ENCODE peak calls at places on chromosomes 13 and 19, in eight cellular contexts. M, E, S, N, C, D, O and X are unnamed samples.

GRCh38 chr13:49776871-49777270 is 15.6 kb downstream of the KPNA3 start:
- DNase-seq in M (no peak), E (peak; percentile 43), S (peak; percentile 50), N (no peak), C (no peak), D (no peak), O (no peak), X (peak; percentile 30)

GRCh38 chr19:15991602-15992001 is 42.8 kb downstream of the OR10H4 start:
- DNase-seq in M (no peak), E (no peak), S (no peak), N (no peak), C (no peak), D (no peak), O (no peak), X (no peak)

GRCh38 chr19:2351591-2351990 is 8.5 kb upstream of the TMPRSS9 start:
- DNase-seq in M (no peak), E (no peak), S (no peak), N (no peak), C (no peak), D (no peak), O (no peak), X (no peak)

GRCh38 chr13:112107289-112107688 is 40.3 kb downstream of the SOX1 start:
- DNase-seq in M (no peak), E (no peak), S (no peak), N (no peak), C (no peak), D (no peak), O (no peak), X (no peak)

GRCh38 chr13:42378383-42378780 is 106.4 kb downstream of the AKAP11 start:
- DNase-seq in M (no peak), E (no peak), S (no peak), N (no peak), C (no peak), D (no peak), O (no peak), X (no peak)

GRCh38 chr13:72146816-72147215 is 279.8 kb upstream of the DACH1 start:
- DNase-seq in M (no peak), E (no peak), S (no peak), N (no peak), C (peak; percentile 1), D (no peak), O (no peak), X (no peak)

GRCh38 chr19:5691930-5692784 is 2.1 kb downstream of the RPL36 start:
- DNase-seq in M (no peak), E (peak; percentile 11), S (no peak), N (no peak), C (no peak), D (no peak), O (no peak), X (no peak)

GRCh38 chr13:32246468-32246867 is 68.7 kb downstream of the ZAR1L start:
- DNase-seq in M (peak; percentile 66), E (peak; percentile 76), S (peak; percentile 67), N (peak; percentile 58), C (peak; percentile 74), D (peak; percentile 80), O (peak; percentile 60), X (peak; percentile 53)

GRCh38 chr13:98103942-98104880 is 38.7 kb upstream of the FARP1 start:
- DNase-seq in M (no peak), E (peak; percentile 43), S (no peak), N (no peak), C (peak; percentile 17), D (no peak), O (no peak), X (no peak)

GRCh38 chr19:42280761-42281174 is 11.7 kb downstream of the CIC start:
- DNase-seq in M (no peak), E (peak; percentile 17), S (peak; percentile 76), N (no peak), C (no peak), D (no peak), O (no peak), X (peak; percentile 64)

GRCh38 chr13:41361501-41361900 is 50.4 kb downstream of the NAA16 start:
- DNase-seq in M (no peak), E (peak; percentile 19), S (peak; percentile 23), N (no peak), C (no peak), D (no peak), O (no peak), X (no peak)

GRCh38 chr19:2296141-2296540 is 11.8 kb downstream of the LINGO3 start:
- DNase-seq in M (no peak), E (no peak), S (no peak), N (no peak), C (no peak), D (no peak), O (no peak), X (no peak)

GRCh38 chr19:40623403-40624239 is 22.5 kb downstream of the LTBP4 start:
- DNase-seq in M (peak; percentile 80), E (peak; percentile 18), S (peak; percentile 99), N (peak; percentile 21), C (peak; percentile 85), D (peak; percentile 100), O (no peak), X (peak; percentile 98)

GRCh38 chr13:89897681-89898080 is 1449.8 kb upstream of the MIR17HG start:
- DNase-seq in M (no peak), E (no peak), S (no peak), N (no peak), C (no peak), D (no peak), O (no peak), X (no peak)

GRCh38 chr13:36841411-36841810 is 22.4 kb downstream of the RFXAP start:
- DNase-seq in M (no peak), E (no peak), S (peak; percentile 13), N (no peak), C (peak; percentile 36), D (no peak), O (no peak), X (no peak)

GRCh38 chr19:14320253-14320652 is 61.0 kb upstream of the ADGRE5 start:
- DNase-seq in M (no peak), E (no peak), S (no peak), N (no peak), C (no peak), D (no peak), O (no peak), X (no peak)

GRCh38 chr19:55384576-55385235 is 614 bp upstream of the TMEM238 start:
- DNase-seq in M (no peak), E (no peak), S (no peak), N (peak; percentile 60), C (no peak), D (peak; percentile 73), O (no peak), X (no peak)

GRCh38 chr13:21014139-21014665 is 47.2 kb downstream of the LATS2 start:
- DNase-seq in M (no peak), E (no peak), S (peak; percentile 48), N (no peak), C (no peak), D (no peak), O (no peak), X (peak; percentile 45)

GRCh38 chr13:98293103-98293502 is 116.0 kb upstream of the RNF113B start:
- DNase-seq in M (no peak), E (no peak), S (no peak), N (no peak), C (peak; percentile 9), D (no peak), O (no peak), X (no peak)

GRCh38 chr19:4301590-4302237 is 475 bp downstream of the TMIGD2 start:
- DNase-seq in M (no peak), E (no peak), S (no peak), N (no peak), C (no peak), D (no peak), O (no peak), X (no peak)

GRCh38 chr19:2532252-2533071 is 56.5 kb downstream of the GADD45B start:
- DNase-seq in M (peak; percentile 60), E (peak; percentile 76), S (peak; percentile 92), N (no peak), C (peak; percentile 91), D (no peak), O (no peak), X (peak; percentile 90)

DNA sequence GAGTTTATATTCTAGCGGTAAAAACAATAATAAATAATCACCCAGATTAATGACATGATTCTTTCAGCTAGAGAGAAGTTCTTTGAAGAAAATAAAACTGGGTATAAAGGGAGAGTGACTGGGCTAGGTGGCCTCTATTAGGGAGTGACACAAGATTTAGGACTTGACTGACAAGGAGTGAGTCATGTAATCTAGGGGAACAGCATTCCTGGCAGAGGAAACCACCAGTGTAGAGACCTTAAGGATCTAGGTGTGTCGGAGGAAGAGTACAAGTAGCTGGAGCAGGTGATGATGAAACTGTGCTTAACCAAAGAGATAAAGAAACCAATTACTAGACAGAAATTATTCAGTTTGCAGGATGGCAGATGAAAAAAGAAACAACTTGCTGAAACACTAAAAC is 248.0 kb downstream of the RFC3 start:
- DNase-seq in M (peak; percentile 54), E (no peak), S (no peak), N (no peak), C (peak; percentile 88), D (no peak), O (no peak), X (no peak)
- H2AFZ ChIP-seq in M (peak overlapping the region; percentile 12), E (no peak overlapping the region), S (no peak overlapping the region), N (no peak overlapping the region), C (peak overlapping the region; percentile 16), D (no peak overlapping the region), O (no peak overlapping the region), X (no peak overlapping the region)

GRCh38 chr19:13096968-13097330 is 5.7 kb downstream of the LYL1 start:
- DNase-seq in M (no peak), E (no peak), S (no peak), N (no peak), C (no peak), D (no peak), O (no peak), X (no peak)
- H3K4me1 ChIP-seq in M (peaks cover 9% of the 10 kb centered on the region), E (peaks cover 2% of the 10 kb centered on the region), S (peaks cover 2% of the 10 kb centered on the region), N (peaks cover 23% of the 10 kb centered on the region), C (peaks cover 11% of the 10 kb centered on the region), D (peaks cover 22% of the 10 kb centered on the region), O (peaks cover 20% of the 10 kb centered on the region), X (peaks cover 24% of the 10 kb centered on the region)

GRCh38 chr19:39416626-39417120 is 4.2 kb downstream of the PLEKHG2 start:
- DNase-seq in M (no peak), E (no peak), S (no peak), N (no peak), C (no peak), D (peak; percentile 53), O (no peak), X (no peak)
- H3K9ac ChIP-seq in M (no peak overlapping the region), E (no peak overlapping the region), S (no peak overlapping the region), N (no peak overlapping the region), C (no peak overlapping the region), D (no peak overlapping the region), O (no peak overlapping the region), X (no peak overlapping the region)

GRCh38 chr13:51520524-51520923 is 63.7 kb upstream of the WDFY2 start:
- DNase-seq in M (no peak), E (peak; percentile 80), S (peak; percentile 71), N (no peak), C (peak; percentile 45), D (no peak), O (no peak), X (peak; percentile 47)
- H2AFZ ChIP-seq in M (no peak overlapping the region), E (peak overlapping the region; percentile 2), S (no peak overlapping the region), N (peak overlapping the region; percentile 26), C (peak overlapping the region; percentile 1), D (no peak overlapping the region), O (no peak overlapping the region), X (no peak overlapping the region)